ENCODE peak calls at places on chromosomes 5 and 9, in seven cellular contexts. V is CD4-positive, alpha-beta T cell; D is transverse colon; B is fibroblast of lung; C is AG09319; J is colonic mucosa; M is prostate gland. R is an unnamed sample.

GRCh38 chr9:98108540-98109031 is 10.4 kb downstream of the TRIM14 start:
- DNase-seq in J (no peak), B (no peak), D (no peak), C (no peak), V (no peak), M (no peak), R (peak)

GRCh38 chr9:83059417-83059816 is 3.5 kb downstream of the RASEF start:
- DNase-seq in J (peak), V (no peak), B (no peak), C (no peak), D (peak), M (no peak), R (no peak)

GRCh38 chr5:179827684-179828083 is 7.0 kb downstream of the SQSTM1 start:
- DNase-seq in V (no peak), D (peak), B (peak), J (peak), C (no peak), M (peak), R (no peak)

GRCh38 chr5:82349651-82350050 is 71.5 kb upstream of the RPS23 start:
- DNase-seq in B (no peak), M (no peak), V (peak), J (peak), D (peak), C (no peak), R (no peak)

GRCh38 chr9:114097613-114098020 is 1.5 kb downstream of the KIF12 start:
- DNase-seq in B (peak), M (no peak), V (no peak), J (peak), D (peak), C (no peak), R (no peak)

GRCh38 chr9:134519403-134520070 is 122.1 kb upstream of the COL5A1 start:
- DNase-seq in V (no peak), B (no peak), J (no peak), C (no peak), D (no peak), M (no peak), R (no peak)

GRCh38 chr9:99057665-99058625 is 47.0 kb upstream of the TGFBR1 start:
- DNase-seq in J (peak), V (peak), D (peak), M (peak), C (no peak), B (peak), R (peak)

GRCh38 chr5:58064799-58065198 is 395.1 kb downstream of the PLK2 start:
- DNase-seq in D (no peak), J (no peak), B (peak), V (no peak), M (no peak), C (no peak), R (no peak)

GRCh38 chr5:446864-447263 is 3.9 kb downstream of the EXOC3 start:
- DNase-seq in M (no peak), D (peak), V (peak), J (no peak), C (no peak), B (peak), R (peak)

GRCh38 chr5:119229950-119230349 is 125.9 kb upstream of the TNFAIP8 start:
- DNase-seq in V (no peak), M (no peak), J (no peak), B (no peak), D (no peak), C (no peak), R (no peak)

GRCh38 chr9:131324736-131325679 is 35.5 kb downstream of the PLPP7 start:
- DNase-seq in D (no peak), C (no peak), J (no peak), M (no peak), V (no peak), B (no peak), R (no peak)

GRCh38 chr9:70921126-70921525 is 200.3 kb downstream of the TRPM3 start:
- DNase-seq in M (no peak), C (no peak), J (no peak), D (no peak), B (peak), V (no peak), R (no peak)

GRCh38 chr5:119217183-119217582 is 138.6 kb upstream of the TNFAIP8 start:
- DNase-seq in J (no peak), M (no peak), C (no peak), B (no peak), V (no peak), D (no peak), R (no peak)

GRCh38 chr5:56168066-56168478 is 65.1 kb downstream of the ANKRD55 start:
- DNase-seq in V (no peak), M (no peak), B (peak), J (no peak), D (no peak), C (no peak), R (no peak)

GRCh38 chr5:59039296-59040006 is 456.6 kb downstream of the RAB3C start:
- DNase-seq in C (no peak), M (peak), V (peak), J (peak), D (peak), B (peak), R (peak)

GRCh38 chr9:21810388-21810787 is 8.0 kb downstream of the MTAP start:
- DNase-seq in J (no peak), D (no peak), B (peak), M (no peak), V (no peak), C (no peak), R (no peak)

GRCh38 chr5:104540448-104540847 is 977.9 kb upstream of the NUDT12 start:
- DNase-seq in D (peak), V (no peak), C (peak), B (peak), M (no peak), J (peak), R (no peak)

GRCh38 chr9:112699230-112699629 is 18.7 kb downstream of the INIP start:
- DNase-seq in V (no peak), D (no peak), J (no peak), B (no peak), M (no peak), C (no peak), R (peak)

GRCh38 chr5:126508962-126509279 is 85.7 kb downstream of the GRAMD2B start:
- DNase-seq in C (no peak), B (no peak), J (no peak), D (peak), V (no peak), M (no peak), R (no peak)

GRCh38 chr5:175809531-175810121 is 61.8 kb upstream of the CPLX2 start:
- DNase-seq in J (no peak), M (no peak), C (peak), B (peak), V (no peak), D (no peak), R (no peak)

GRCh38 chr9:25003686-25004085 is 458.0 kb upstream of the IZUMO3 start:
- DNase-seq in B (no peak), D (no peak), V (no peak), C (no peak), M (no peak), J (no peak), R (peak)

GRCh38 chr5:142639455-142639854 is 46.4 kb downstream of the FGF1 start:
- DNase-seq in M (no peak), D (no peak), J (no peak), C (no peak), B (no peak), V (no peak), R (no peak)

GRCh38 chr5:153672347-153673090 is 182.0 kb downstream of the GRIA1 start:
- DNase-seq in M (no peak), C (no peak), B (peak), V (no peak), J (no peak), D (no peak), R (no peak)

GRCh38 chr5:119367502-119368237 is 11.9 kb downstream of the TNFAIP8 start:
- DNase-seq in V (no peak), C (no peak), B (peak), J (no peak), D (no peak), M (no peak), R (peak)

GRCh38 chr5:35777358-35778087 is 79.2 kb upstream of the IL7R start:
- DNase-seq in V (peak), J (peak), D (peak), M (peak), B (peak), C (peak), R (peak)

GRCh38 chr9:76691761-76692313 is 72.4 kb upstream of the PCA3 start:
- DNase-seq in V (no peak), J (peak), M (no peak), D (peak), C (no peak), B (no peak), R (no peak)

GRCh38 chr5:163915481-163915961 is 410.1 kb downstream of the MAT2B start:
- DNase-seq in B (peak), J (peak), V (no peak), C (no peak), D (peak), M (no peak), R (peak)

GRCh38 chr9:104993291-104993963 is 65.5 kb upstream of the ABCA1 start:
- DNase-seq in M (no peak), D (peak), V (no peak), B (peak), C (peak), J (peak), R (no peak)

GRCh38 chr5:89954901-89955300 is 454.7 kb downstream of the CETN3 start:
- DNase-seq in B (no peak), C (no peak), J (no peak), V (no peak), D (no peak), M (no peak), R (no peak)

GRCh38 chr9:70091553-70091952 is 47.9 kb downstream of the MAMDC2 start:
- DNase-seq in B (no peak), D (no peak), C (no peak), V (no peak), M (no peak), J (no peak), R (no peak)

GRCh38 chr9:113887436-113887835 is 11.3 kb downstream of the ZNF618 start:
- DNase-seq in D (no peak), J (no peak), B (no peak), M (no peak), V (no peak), C (no peak), R (no peak)

GRCh38 chr9:21611896-21612295 is 129.8 kb upstream of the IFNE start:
- DNase-seq in C (no peak), B (peak), D (no peak), M (no peak), V (no peak), J (no peak), R (no peak)

GRCh38 chr5:157976429-157976828 is 117.5 kb upstream of the CLINT1 start:
- DNase-seq in B (no peak), J (no peak), V (no peak), D (no peak), M (no peak), C (no peak), R (no peak)

GRCh38 chr5:53381-54174 is 38.4 kb upstream of the PLEKHG4B start:
- DNase-seq in B (peak), M (peak), D (peak), C (no peak), J (no peak), V (no peak), R (peak)

GRCh38 chr5:88452820-88453219 is 184.2 kb upstream of the TMEM161B start:
- DNase-seq in M (no peak), D (no peak), J (no peak), B (peak), C (no peak), V (no peak), R (no peak)

GRCh38 chr9:110820378-110820777 is 151.8 kb downstream of the MUSK start:
- DNase-seq in M (no peak), D (no peak), V (no peak), B (no peak), C (no peak), J (no peak), R (no peak)

GRCh38 chr9:94002316-94003140 is 47.4 kb upstream of the BARX1 start:
- DNase-seq in J (peak), M (peak), D (peak), V (no peak), B (peak), C (peak), R (peak)

GRCh38 chr5:94928891-94929290 is 310.4 kb downstream of the SLF1 start:
- DNase-seq in D (no peak), M (no peak), C (no peak), V (no peak), J (no peak), B (peak), R (no peak)

GRCh38 chr5:13354611-13355010 is 589.9 kb downstream of the DNAH5 start:
- DNase-seq in B (peak), J (no peak), D (no peak), V (no peak), M (no peak), C (no peak), R (no peak)

GRCh38 chr9:77848897-77849296 is 182.7 kb downstream of the GNAQ start:
- DNase-seq in J (no peak), B (peak), C (peak), V (no peak), M (no peak), D (peak), R (no peak)

GRCh38 chr5:170986598-170986997 is 124.8 kb downstream of the RANBP17 start:
- DNase-seq in C (no peak), M (no peak), D (no peak), J (no peak), B (peak), V (no peak), R (no peak)
- TF ChIP-seq CTCF in C (no peak), M (no peak), D (no peak), J (no peak), B (peak), V (no peak), R (peak)

DNA sequence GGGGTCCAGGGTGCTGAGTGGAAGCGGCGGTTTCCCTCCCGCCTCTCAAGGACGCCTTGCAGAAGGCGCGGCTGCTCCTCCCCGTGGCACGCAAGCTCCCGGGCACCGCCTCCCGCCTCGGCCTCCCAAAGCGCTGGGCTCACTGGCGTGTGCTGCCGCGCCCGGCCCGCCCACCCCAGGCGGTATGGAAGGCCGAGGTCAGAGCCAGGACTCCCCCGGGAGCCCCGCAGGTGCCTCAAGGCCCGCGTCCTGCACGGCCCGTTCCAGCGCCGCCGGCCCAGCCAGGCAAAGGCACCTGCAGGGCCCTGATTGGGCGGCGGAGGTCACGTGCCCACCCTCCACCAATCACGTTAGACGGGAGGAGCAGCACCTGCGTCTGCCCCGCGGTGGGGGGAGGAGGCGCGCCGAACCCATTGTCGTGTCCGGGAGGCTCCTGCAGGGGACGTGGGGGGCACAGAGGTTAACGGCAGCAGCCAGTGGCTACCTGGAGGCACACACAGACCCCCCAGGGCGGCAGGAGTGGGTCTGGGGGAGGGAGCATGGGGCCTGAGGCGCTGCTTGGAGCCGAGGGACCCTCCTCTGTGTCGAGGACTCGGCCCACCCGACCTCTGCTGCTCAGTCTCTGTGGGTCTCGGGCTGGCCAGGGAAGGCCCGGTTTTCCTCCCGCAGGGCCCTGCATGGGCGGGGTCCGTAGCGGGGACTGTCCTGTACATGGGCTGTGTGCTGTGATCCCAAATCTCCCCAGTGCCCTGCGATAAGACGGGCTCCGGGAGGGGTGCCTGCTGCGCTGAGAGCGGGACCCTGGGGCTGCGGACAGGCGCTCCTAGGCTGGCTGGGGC is 2.0 kb upstream of the LCN12 start:
- DNase-seq in J (peak), B (peak), M (peak), C (peak), D (peak), V (peak), R (peak)
- TF ChIP-seq CTCF in J (no peak), B (no peak), M (peak), C (no peak), D (peak), V (peak), R (peak)

GRCh38 chr9:34254966-34255825 is 73.9 kb downstream of the KIF24 start:
- DNase-seq in V (no peak), J (no peak), B (no peak), D (no peak), M (no peak), C (no peak), R (no peak)

GRCh38 chr9:34254141-34254913 is 74.7 kb downstream of the KIF24 start:
- DNase-seq in V (no peak), J (no peak), B (peak), D (no peak), M (no peak), C (peak), R (no peak)

GRCh38 chr9:34252016-34252415 is 73.2 kb downstream of the UBAP1 start:
- DNase-seq in J (no peak), V (no peak), M (no peak), B (peak), D (no peak), C (no peak), R (no peak)

GRCh38 chr9:34252670-34253459 is 74.0 kb downstream of the UBAP1 start:
- DNase-seq in V (peak), M (peak), J (peak), B (peak), D (no peak), C (no peak), R (peak)

DNA sequence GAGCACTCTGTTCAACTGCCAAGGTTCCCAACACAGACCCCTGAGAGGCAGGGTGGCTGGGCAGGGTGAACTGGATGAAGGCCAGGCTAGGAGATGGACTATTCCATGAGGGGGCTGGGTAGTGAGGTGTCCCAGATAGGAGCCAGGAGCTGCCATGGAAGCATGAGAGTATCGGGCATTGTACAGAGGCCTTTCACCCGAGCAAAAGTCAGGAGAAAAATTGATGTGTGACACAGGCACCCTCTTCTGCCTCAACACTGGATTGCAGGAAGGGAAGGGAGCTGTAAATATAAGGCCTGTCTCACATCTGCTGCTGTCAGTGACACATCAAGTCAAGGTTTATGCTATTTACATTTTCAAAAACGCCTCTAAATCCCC is 74.6 kb downstream of the UBAP1 start:
- DNase-seq in C (no peak), B (peak), M (no peak), V (no peak), J (no peak), D (no peak), R (no peak)
- TF ChIP-seq CTCF in C (peak), B (peak), M (no peak), V (no peak), J (no peak), D (no peak), R (no peak)

DNA sequence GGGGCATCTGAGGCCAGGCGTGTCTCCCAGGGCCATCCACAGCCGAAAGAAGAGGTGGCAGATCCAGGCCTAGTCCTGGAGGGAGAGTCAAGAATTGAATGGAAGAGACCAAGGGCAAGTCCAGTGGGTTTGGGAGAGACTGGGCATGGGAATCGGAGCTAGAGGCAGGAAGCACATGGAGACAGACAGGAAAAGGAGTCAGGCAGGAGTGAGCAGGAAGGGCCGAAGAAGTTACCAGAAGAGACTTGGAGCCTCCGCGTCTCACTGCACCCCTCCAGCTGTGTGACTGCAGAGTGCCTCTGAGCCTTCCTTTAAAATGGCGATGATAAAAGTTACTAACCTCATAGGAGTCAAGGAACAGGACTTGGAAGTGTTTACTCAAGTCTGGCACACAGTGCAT is 64.4 kb upstream of the ANGPTL2 start:
- DNase-seq in D (no peak), C (no peak), J (no peak), M (no peak), V (no peak), B (no peak), R (no peak)
- TF ChIP-seq CTCF in D (no peak), C (no peak), J (no peak), M (no peak), V (no peak), B (no peak), R (no peak)

GRCh38 chr9:121786543-121786948 is 135.1 kb downstream of the DAB2IP start:
- DNase-seq in V (no peak), D (no peak), B (no peak), M (no peak), J (no peak), C (no peak), R (no peak)

GRCh38 chr9:121786998-121787422 is 135.6 kb downstream of the DAB2IP start:
- DNase-seq in D (no peak), B (no peak), J (no peak), C (no peak), V (no peak), M (no peak), R (no peak)

GRCh38 chr9:121783523-121784507 is 132.4 kb downstream of the DAB2IP start:
- DNase-seq in D (peak), M (no peak), B (no peak), J (no peak), C (no peak), V (peak), R (no peak)

GRCh38 chr9:121784706-121785426 is 133.4 kb downstream of the DAB2IP start:
- DNase-seq in B (no peak), J (no peak), D (peak), V (peak), C (no peak), M (no peak), R (no peak)

GRCh38 chr9:121785673-121786542 is 134.5 kb downstream of the DAB2IP start:
- DNase-seq in J (no peak), D (peak), B (no peak), M (no peak), C (no peak), V (no peak), R (no peak)
- TF ChIP-seq CTCF in J (no peak), D (no peak), B (no peak), M (no peak), C (no peak), V (no peak), R (no peak)

GRCh38 chr5:39104221-39104620 is 30.0 kb upstream of the RICTOR start:
- DNase-seq in B (no peak), M (no peak), J (no peak), C (no peak), D (no peak), V (no peak), R (no peak)

GRCh38 chr5:39109616-39110015 is 35.4 kb upstream of the RICTOR start:
- DNase-seq in J (no peak), D (no peak), M (no peak), B (no peak), V (no peak), C (no peak), R (no peak)

GRCh38 chr5:39108987-39109386 is 34.8 kb upstream of the RICTOR start:
- DNase-seq in D (no peak), C (no peak), B (no peak), J (no peak), V (no peak), M (no peak), R (no peak)

GRCh38 chr5:39107350-39107749 is 33.2 kb upstream of the RICTOR start:
- DNase-seq in B (no peak), M (no peak), J (no peak), D (no peak), V (no peak), C (no peak), R (no peak)

DNA sequence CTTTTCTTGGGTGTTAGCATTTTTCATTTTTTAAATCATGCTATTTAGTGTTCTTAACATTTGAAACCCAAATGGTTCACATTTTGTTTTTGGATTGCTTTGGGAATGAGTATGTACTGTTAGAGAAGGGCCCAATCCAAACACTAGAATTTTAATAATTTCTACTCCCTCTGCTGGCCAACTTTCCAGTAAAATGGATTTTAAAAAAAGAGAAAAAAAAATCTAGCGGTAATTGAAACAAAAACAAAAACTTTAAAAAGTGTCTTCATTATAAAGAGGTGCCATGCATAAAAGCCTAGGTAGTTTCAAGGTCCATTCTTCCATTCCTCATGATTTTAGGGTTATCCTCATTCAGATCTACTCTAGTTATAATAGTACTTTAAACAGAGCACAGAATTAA is 32.1 kb upstream of the RICTOR start:
- DNase-seq in D (no peak), C (no peak), J (no peak), B (no peak), V (no peak), M (no peak), R (no peak)
- TF ChIP-seq CTCF in D (no peak), C (peak), J (no peak), B (peak), V (peak), M (no peak), R (no peak)